ENCODE peak calls at places on chromosomes 4 and X, in six cellular contexts. A, F, R, Z, E and K are unnamed samples.
A peak's percentile ranks its signal among the peaks of the same experiment; 100 is the strongest.

GRCh38 chr4:142850478-142850877 is 4.4 kb upstream of the INPP4B start:
- DNase-seq in A (no peak), F (no peak), R (no peak), Z (no peak), E (no peak), K (no peak)

GRCh38 chr4:23237771-23238170 is 545.0 kb downstream of the GBA3 start:
- DNase-seq in A (peak; percentile 0), F (no peak), R (no peak), Z (peak; percentile 10), E (no peak), K (peak; percentile 42)

GRCh38 chrX:314049-314448 is 4.5 kb downstream of the GTPBP6 start:
- DNase-seq in A (no peak), F (no peak), R (no peak), Z (no peak), E (no peak), K (no peak)

GRCh38 chrX:122238801-122239200 is 945.3 kb upstream of the GRIA3 start:
- DNase-seq in A (peak; percentile 17), F (no peak), R (no peak), Z (no peak), E (no peak), K (no peak)

GRCh38 chr4:81635747-81636146 is 164.0 kb upstream of the RASGEF1B start:
- DNase-seq in A (no peak), F (no peak), R (peak; percentile 90), Z (peak; percentile 25), E (peak; percentile 26), K (peak; percentile 8)

GRCh38 chr4:21655100-21655499 is 293.5 kb downstream of the KCNIP4 start:
- DNase-seq in A (peak; percentile 3), F (no peak), R (no peak), Z (no peak), E (no peak), K (no peak)

GRCh38 chr4:138689593-138689992 is 326.0 kb upstream of the NOCT start:
- DNase-seq in A (no peak), F (no peak), R (no peak), Z (no peak), E (no peak), K (no peak)

GRCh38 chr4:69800599-69800998 is 40.2 kb upstream of the SULT1B1 start:
- DNase-seq in A (peak; percentile 71), F (no peak), R (no peak), Z (no peak), E (no peak), K (no peak)

GRCh38 chr4:20292739-20293138 is 41.0 kb downstream of the SLIT2 start:
- DNase-seq in A (no peak), F (no peak), R (no peak), Z (no peak), E (no peak), K (no peak)

GRCh38 chr4:123233409-123233808 is 163.2 kb upstream of the SPRY1 start:
- DNase-seq in A (no peak), F (no peak), R (no peak), Z (no peak), E (no peak), K (no peak)

GRCh38 chrX:69306063-69306404 is 140.8 kb upstream of the PJA1 start:
- DNase-seq in A (no peak), F (no peak), R (no peak), Z (no peak), E (no peak), K (no peak)

GRCh38 chrX:129823115-129823514 is 20.6 kb downstream of the ZDHHC9 start:
- DNase-seq in A (peak; percentile 53), F (peak; percentile 73), R (peak; percentile 61), Z (peak; percentile 34), E (peak; percentile 37), K (peak; percentile 18)

GRCh38 chr4:108336076-108336475 is 167.3 kb upstream of the LEF1 start:
- DNase-seq in A (peak; percentile 20), F (no peak), R (no peak), Z (no peak), E (no peak), K (no peak)

GRCh38 chr4:80393246-80393969 is 57.9 kb downstream of the CFAP299 start:
- DNase-seq in A (peak; percentile 82), F (peak; percentile 55), R (no peak), Z (peak; percentile 16), E (no peak), K (no peak)

GRCh38 chr4:85478576-85478975 is 3.6 kb downstream of the ARHGAP24 start:
- DNase-seq in A (peak; percentile 80), F (no peak), R (no peak), Z (no peak), E (no peak), K (no peak)

GRCh38 chr4:54959656-54960055 is 165.7 kb downstream of the KDR start:
- DNase-seq in A (peak; percentile 56), F (no peak), R (no peak), Z (no peak), E (no peak), K (no peak)

GRCh38 chrX:319579-320125 is 1.1 kb upstream of the GTPBP6 start:
- DNase-seq in A (no peak), F (no peak), R (no peak), Z (no peak), E (no peak), K (peak; percentile 21)

GRCh38 chrX:4263005-4263404 is 549.6 kb upstream of the PRKX start:
- DNase-seq in A (no peak), F (peak; percentile 4), R (no peak), Z (peak; percentile 1), E (no peak), K (no peak)

GRCh38 chr4:41360911-41361830 is 104.4 kb downstream of the UCHL1 start:
- DNase-seq in A (peak; percentile 15), F (no peak), R (no peak), Z (peak; percentile 32), E (peak; percentile 32), K (peak; percentile 68)

GRCh38 chr4:2458546-2459491 is 10.1 kb upstream of the RNF4 start:
- DNase-seq in A (no peak), F (no peak), R (no peak), Z (no peak), E (no peak), K (peak; percentile 48)

GRCh38 chr4:187128226-187128625 is 404.6 kb upstream of the FAT1 start:
- DNase-seq in A (no peak), F (no peak), R (no peak), Z (no peak), E (no peak), K (no peak)

GRCh38 chr4:180923476-180923875 is 1319.7 kb upstream of the TENM3 start:
- DNase-seq in A (peak; percentile 63), F (no peak), R (no peak), Z (peak; percentile 54), E (no peak), K (no peak)

GRCh38 chr4:118280501-118281218 is 72.1 kb downstream of the PRSS12 start:
- DNase-seq in A (peak; percentile 81), F (peak; percentile 68), R (peak; percentile 42), Z (peak; percentile 64), E (peak; percentile 72), K (peak; percentile 51)